ENCODE peak calls at places on chromosomes 3 and 15, in six cellular contexts. G, B, T, M, V and Q are unnamed samples.

GRCh38 chr15:78051622-78052405 is 25.7 kb downstream of the TBC1D2B start:
- DNase-seq in V (no peak), B (no peak), G (peak; percentile 73), T (no peak), M (no peak), Q (peak; percentile 57)

GRCh38 chr3:40690696-40691597 is 166.2 kb downstream of the ZNF621 start:
- DNase-seq in G (peak; percentile 34), M (no peak), T (peak; percentile 74), B (peak; percentile 89), V (peak; percentile 38), Q (peak; percentile 94)

GRCh38 chr15:83248151-83248851 is 36.2 kb downstream of the BNC1 start:
- DNase-seq in M (peak; percentile 42), B (no peak), V (peak; percentile 71), T (peak; percentile 55), G (no peak), Q (peak; percentile 53)

GRCh38 chr15:28017423-28017924 is 81.6 kb downstream of the OCA2 start:
- DNase-seq in B (no peak), V (no peak), G (no peak), M (no peak), T (no peak), Q (no peak)

GRCh38 chr3:38354588-38355344 is 8.2 kb downstream of the XYLB start:
- DNase-seq in B (no peak), T (no peak), G (no peak), V (no peak), M (no peak), Q (no peak)

GRCh38 chr3:128198313-128198712 is 45.0 kb downstream of the EEFSEC start:
- DNase-seq in M (no peak), B (no peak), G (no peak), V (peak; percentile 48), T (no peak), Q (no peak)

GRCh38 chr3:31307131-31307785 is 225.5 kb upstream of the STT3B start:
- DNase-seq in G (no peak), M (no peak), B (no peak), V (no peak), T (no peak), Q (no peak)

GRCh38 chr15:101458908-101459578 is 30.5 kb downstream of the PCSK6 start:
- DNase-seq in V (no peak), M (no peak), G (no peak), T (no peak), B (no peak), Q (no peak)

GRCh38 chr15:68335251-68335650 is 57.7 kb downstream of the FEM1B start:
- DNase-seq in G (peak; percentile 73), T (no peak), V (peak; percentile 56), B (peak; percentile 44), M (no peak), Q (peak; percentile 35)

GRCh38 chr3:177694316-177694715 is 497.0 kb upstream of the TBL1XR1 start:
- DNase-seq in B (no peak), M (no peak), G (no peak), T (peak; percentile 61), V (no peak), Q (no peak)

GRCh38 chr3:98978068-98978811 is 76.7 kb upstream of the DCBLD2 start:
- DNase-seq in V (no peak), B (no peak), G (no peak), T (no peak), M (no peak), Q (no peak)

GRCh38 chr15:41982133-41982930 is 10.0 kb upstream of the EHD4 start:
- DNase-seq in M (no peak), T (no peak), G (no peak), V (no peak), B (no peak), Q (no peak)

GRCh38 chr15:61380270-61380669 is 151.2 kb upstream of the RORA start:
- DNase-seq in G (no peak), T (no peak), M (no peak), V (no peak), B (no peak), Q (no peak)

GRCh38 chr15:66842710-66843441 is 140.8 kb downstream of the SMAD6 start:
- DNase-seq in G (peak; percentile 85), T (peak; percentile 49), M (no peak), V (no peak), B (peak; percentile 87), Q (peak; percentile 40)

GRCh38 chr3:108153451-108153981 is 62.7 kb upstream of the CD47 start:
- DNase-seq in M (no peak), G (peak; percentile 27), T (peak; percentile 41), V (peak; percentile 18), B (no peak), Q (peak; percentile 11)

GRCh38 chr3:128335621-128336296 is 130.9 kb downstream of the DNAJB8 start:
- DNase-seq in M (no peak), V (no peak), T (no peak), G (peak; percentile 73), B (no peak), Q (peak; percentile 80)

GRCh38 chr15:46089438-46090044 is 454.7 kb downstream of the SQOR start:
- DNase-seq in B (no peak), V (no peak), G (no peak), T (no peak), M (no peak), Q (no peak)

GRCh38 chr3:149339931-149340309 is 6.5 kb upstream of the TM4SF18 start:
- DNase-seq in M (peak; percentile 99), G (peak; percentile 75), V (no peak), T (peak; percentile 94), B (peak; percentile 91), Q (peak; percentile 63)

GRCh38 chr3:147934316-147935188 is 525.4 kb downstream of the ZIC1 start:
- DNase-seq in B (no peak), V (peak; percentile 35), M (no peak), T (no peak), G (no peak), Q (no peak)

GRCh38 chr3:72601049-72601448 is 247.2 kb downstream of the SHQ1 start:
- DNase-seq in V (peak; percentile 41), G (no peak), B (no peak), M (no peak), T (no peak), Q (no peak)

GRCh38 chr15:79898369-79898768 is 1.6 kb upstream of the MTHFS start:
- DNase-seq in T (no peak), M (no peak), V (no peak), G (no peak), B (no peak), Q (no peak)

GRCh38 chr3:13709706-13710105 is 160.8 kb downstream of the FBLN2 start:
- DNase-seq in M (no peak), B (no peak), V (no peak), G (no peak), T (no peak), Q (no peak)

GRCh38 chr3:181739628-181740027 is 27.9 kb downstream of the SOX2 start:
- DNase-seq in G (no peak), M (no peak), T (no peak), B (no peak), V (no peak), Q (no peak)

GRCh38 chr3:197006446-197006845 is 23.2 kb downstream of the MELTF start:
- DNase-seq in B (peak; percentile 20), T (no peak), V (no peak), G (no peak), M (no peak), Q (no peak)

GRCh38 chr3:172680684-172681083 is 30.2 kb downstream of the NCEH1 start:
- DNase-seq in V (no peak), G (no peak), B (no peak), T (no peak), M (no peak), Q (no peak)

GRCh38 chr3:49659756-49660155 is 14.4 kb upstream of the APEH start:
- DNase-seq in V (no peak), T (no peak), B (no peak), M (no peak), G (no peak), Q (no peak)

GRCh38 chr3:41662288-41662687 is 299.6 kb downstream of the ULK4 start:
- DNase-seq in G (no peak), V (no peak), B (no peak), T (no peak), M (no peak), Q (no peak)

GRCh38 chr3:15491143-15491542 is 30.4 kb downstream of the COLQ start:
- DNase-seq in M (no peak), T (no peak), B (no peak), V (no peak), G (no peak), Q (no peak)

GRCh38 chr3:160941885-160942494 is 163.2 kb downstream of the B3GALNT1 start:
- DNase-seq in G (peak; percentile 35), V (peak; percentile 71), B (peak; percentile 43), T (peak; percentile 50), M (peak; percentile 78), Q (peak; percentile 69)

GRCh38 chr3:147411235-147411607 is 2.1 kb downstream of the ZIC1 start:
- DNase-seq in M (no peak), G (no peak), T (no peak), V (no peak), B (no peak), Q (no peak)

GRCh38 chr3:196778755-196779154 is 39.1 kb downstream of the PAK2 start:
- DNase-seq in M (no peak), G (no peak), B (no peak), V (no peak), T (peak; percentile 48), Q (no peak)

GRCh38 chr3:48592519-48593087 is 2.5 kb downstream of the COL7A1 start:
- DNase-seq in M (no peak), B (no peak), G (no peak), V (no peak), T (no peak), Q (no peak)

GRCh38 chr15:57540736-57541135 is 51.0 kb upstream of the MYZAP start:
- DNase-seq in G (no peak), B (no peak), T (no peak), V (no peak), M (no peak), Q (no peak)

GRCh38 chr15:93997071-93997658 is 234.2 kb upstream of the MCTP2 start:
- DNase-seq in G (no peak), T (no peak), B (no peak), V (no peak), M (peak; percentile 5), Q (no peak)